ENCODE peak calls at places on chromosome 6, in five cellular contexts. O, X, N, I and R are unnamed samples.
A peak's percentile ranks its signal among the peaks of the same experiment; 100 is the strongest.

GRCh38 chr6:105642708-105643107 is 239.8 kb upstream of the PREP start:
- DNase-seq in O (no peak), X (peak; percentile 80), N (no peak), I (no peak), R (no peak)

GRCh38 chr6:30238178-30238795 is 25.1 kb upstream of the TRIM26 start:
- DNase-seq in O (peak; percentile 60), X (peak; percentile 4), N (no peak), I (no peak), R (no peak)

GRCh38 chr6:157721431-157722229 is 101.4 kb upstream of the SNX9 start:
- DNase-seq in O (no peak), X (no peak), N (no peak), I (peak; percentile 69), R (no peak)

GRCh38 chr6:28587011-28587745 is 61.5 kb downstream of the GPX5 start:
- DNase-seq in O (peak; percentile 82), X (peak; percentile 61), N (peak; percentile 84), I (no peak), R (peak; percentile 90)

GRCh38 chr6:166707045-166707444 is 80.0 kb upstream of the RPS6KA2 start:
- DNase-seq in O (peak; percentile 22), X (no peak), N (peak; percentile 39), I (no peak), R (peak; percentile 88)

GRCh38 chr6:7505196-7505699 is 36.2 kb upstream of the DSP start:
- DNase-seq in O (peak; percentile 65), X (peak; percentile 91), N (peak; percentile 85), I (peak; percentile 92), R (no peak)

GRCh38 chr6:154157082-154157481 is 118.0 kb downstream of the OPRM1 start:
- DNase-seq in O (no peak), X (no peak), N (no peak), I (no peak), R (no peak)

GRCh38 chr6:154080434-154081189 is 41.6 kb downstream of the OPRM1 start:
- DNase-seq in O (no peak), X (peak; percentile 0), N (no peak), I (no peak), R (no peak)

GRCh38 chr6:296151-297122 is 4.2 kb downstream of the DUSP22 start:
- DNase-seq in O (no peak), X (no peak), N (no peak), I (peak; percentile 89), R (peak; percentile 65)

GRCh38 chr6:113529191-113529590 is 328.0 kb upstream of the MARCKS start:
- DNase-seq in O (no peak), X (peak; percentile 53), N (no peak), I (no peak), R (no peak)

GRCh38 chr6:107361568-107362270 is 97.6 kb downstream of the PDSS2 start:
- DNase-seq in O (peak; percentile 85), X (peak; percentile 85), N (no peak), I (no peak), R (no peak)

GRCh38 chr6:127816643-127817042 is 84.2 kb downstream of the THEMIS start:
- DNase-seq in O (no peak), X (no peak), N (no peak), I (no peak), R (no peak)

GRCh38 chr6:11271228-11271627 is 38.8 kb upstream of the NEDD9 start:
- DNase-seq in O (no peak), X (no peak), N (peak; percentile 35), I (peak; percentile 54), R (no peak)

GRCh38 chr6:15475261-15475660 is 187.6 kb downstream of the DTNBP1 start:
- DNase-seq in O (no peak), X (no peak), N (no peak), I (peak; percentile 65), R (no peak)

GRCh38 chr6:17866876-17867444 is 120.5 kb downstream of the KIF13A start:
- DNase-seq in O (peak; percentile 47), X (no peak), N (no peak), I (no peak), R (no peak)

GRCh38 chr6:7087066-7087465 is 20.7 kb upstream of the RREB1 start:
- DNase-seq in O (no peak), X (no peak), N (no peak), I (no peak), R (no peak)

GRCh38 chr6:129183681-129184216 is 300.8 kb downstream of the LAMA2 start:
- DNase-seq in O (no peak), X (peak; percentile 46), N (no peak), I (no peak), R (no peak)

GRCh38 chr6:157775376-157775775 is 47.7 kb upstream of the SNX9 start:
- DNase-seq in O (no peak), X (no peak), N (no peak), I (no peak), R (no peak)

GRCh38 chr6:42978793-42979522 is at the start of gene PEX6:
- DNase-seq in O (peak; percentile 90), X (peak; percentile 73), N (peak; percentile 93), I (no peak), R (peak; percentile 97)

GRCh38 chr6:117025310-117025709 is 148.3 kb downstream of the RFX6 start:
- DNase-seq in O (no peak), X (no peak), N (no peak), I (no peak), R (no peak)

GRCh38 chr6:250676-251075 is 41.6 kb upstream of the DUSP22 start:
- DNase-seq in O (no peak), X (no peak), N (no peak), I (no peak), R (no peak)

GRCh38 chr6:37679539-37680476 is 17.9 kb downstream of the MDGA1 start:
- DNase-seq in O (no peak), X (no peak), N (no peak), I (no peak), R (no peak)

GRCh38 chr6:149403534-149403933 is 3.5 kb downstream of the SUMO4 start:
- DNase-seq in O (no peak), X (no peak), N (no peak), I (no peak), R (no peak)

GRCh38 chr6:133764011-133764812 is 124.7 kb upstream of the TCF21 start:
- DNase-seq in O (no peak), X (peak; percentile 79), N (no peak), I (no peak), R (no peak)

GRCh38 chr6:46370622-46371021 is 120.6 kb downstream of the RCAN2 start:
- DNase-seq in O (peak; percentile 43), X (no peak), N (no peak), I (no peak), R (no peak)

GRCh38 chr6:36419295-36419694 is 23.4 kb downstream of the PXT1 start:
- DNase-seq in O (no peak), X (no peak), N (no peak), I (no peak), R (no peak)

GRCh38 chr6:139600313-139600712 is 225.9 kb upstream of the CITED2 start:
- DNase-seq in O (no peak), X (no peak), N (no peak), I (no peak), R (no peak)

GRCh38 chr6:159654483-159655098 is 38.5 kb downstream of the SOD2 start:
- DNase-seq in O (peak; percentile 65), X (peak; percentile 34), N (no peak), I (no peak), R (no peak)

GRCh38 chr6:82687855-82688254 is 324.2 kb downstream of the TPBG start:
- DNase-seq in O (no peak), X (no peak), N (no peak), I (no peak), R (no peak)

GRCh38 chr6:141700836-141701235 is 431.9 kb upstream of the GJE1 start:
- DNase-seq in O (no peak), X (peak; percentile 0), N (no peak), I (no peak), R (no peak)

GRCh38 chr6:170590725-170591124 is 6.3 kb upstream of the PDCD2 start:
- DNase-seq in O (no peak), X (no peak), N (no peak), I (no peak), R (no peak)

GRCh38 chr6:152981989-152982767 is 663 bp downstream of the FBXO5 start:
- DNase-seq in O (no peak), X (no peak), N (peak; percentile 44), I (no peak), R (peak; percentile 63)

GRCh38 chr6:89122625-89123024 is 4.8 kb upstream of the SRSF12 start:
- DNase-seq in O (peak; percentile 53), X (no peak), N (no peak), I (no peak), R (no peak)

GRCh38 chr6:1832844-1833787 is 223.4 kb downstream of the FOXC1 start:
- DNase-seq in O (peak; percentile 52), X (peak; percentile 52), N (peak; percentile 71), I (no peak), R (no peak)

GRCh38 chr6:144033816-144034540 is 25.9 kb upstream of the PLAGL1 start:
- DNase-seq in O (no peak), X (peak; percentile 71), N (no peak), I (no peak), R (no peak)
- H3K4me3 ChIP-seq in O (no peak overlapping the region), X (no peak overlapping the region), N (no peak overlapping the region), I (no peak overlapping the region), R (no peak overlapping the region)

GRCh38 chr6:33199687-33200233 is 705 bp downstream of the RXRB start:
- DNase-seq in O (peak; percentile 88), X (peak; percentile 36), N (peak; percentile 86), I (no peak), R (peak; percentile 90)
- H3K36me3 ChIP-seq in O (peaks cover 25% of the 10 kb centered on the region), X (peaks cover 48% of the 10 kb centered on the region), N (peaks cover 3% of the 10 kb centered on the region), I (no peaks in the 10 kb centered on the region), R (peaks cover 50% of the 10 kb centered on the region)

DNA sequence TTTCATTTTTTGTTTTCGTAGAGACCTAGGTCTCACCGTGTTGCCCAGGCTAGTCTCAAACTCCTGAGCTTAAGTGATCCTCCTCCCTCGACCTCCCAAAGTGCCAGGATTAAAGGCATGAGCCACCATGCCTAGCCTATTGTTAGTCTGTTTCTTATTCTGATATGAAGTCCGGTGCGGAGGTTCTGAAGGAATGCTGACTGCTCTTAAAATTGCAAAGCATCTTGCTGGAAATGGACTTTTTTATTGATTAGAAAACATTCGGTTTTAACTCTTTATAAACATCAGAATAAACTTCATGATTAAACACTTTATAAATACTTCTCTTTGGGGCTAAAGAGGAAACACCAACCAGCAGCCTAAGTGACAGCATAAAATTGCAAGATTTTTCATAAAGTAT is 3.2 kb downstream of the TNFAIP3 start:
- DNase-seq in O (no peak), X (no peak), N (no peak), I (no peak), R (no peak)
- H3K4me1 ChIP-seq in O (peaks cover 77% of the 10 kb centered on the region), X (peaks cover 39% of the 10 kb centered on the region), N (peaks cover 8% of the 10 kb centered on the region), I (peaks cover 68% of the 10 kb centered on the region), R (peaks cover 61% of the 10 kb centered on the region)

DNA sequence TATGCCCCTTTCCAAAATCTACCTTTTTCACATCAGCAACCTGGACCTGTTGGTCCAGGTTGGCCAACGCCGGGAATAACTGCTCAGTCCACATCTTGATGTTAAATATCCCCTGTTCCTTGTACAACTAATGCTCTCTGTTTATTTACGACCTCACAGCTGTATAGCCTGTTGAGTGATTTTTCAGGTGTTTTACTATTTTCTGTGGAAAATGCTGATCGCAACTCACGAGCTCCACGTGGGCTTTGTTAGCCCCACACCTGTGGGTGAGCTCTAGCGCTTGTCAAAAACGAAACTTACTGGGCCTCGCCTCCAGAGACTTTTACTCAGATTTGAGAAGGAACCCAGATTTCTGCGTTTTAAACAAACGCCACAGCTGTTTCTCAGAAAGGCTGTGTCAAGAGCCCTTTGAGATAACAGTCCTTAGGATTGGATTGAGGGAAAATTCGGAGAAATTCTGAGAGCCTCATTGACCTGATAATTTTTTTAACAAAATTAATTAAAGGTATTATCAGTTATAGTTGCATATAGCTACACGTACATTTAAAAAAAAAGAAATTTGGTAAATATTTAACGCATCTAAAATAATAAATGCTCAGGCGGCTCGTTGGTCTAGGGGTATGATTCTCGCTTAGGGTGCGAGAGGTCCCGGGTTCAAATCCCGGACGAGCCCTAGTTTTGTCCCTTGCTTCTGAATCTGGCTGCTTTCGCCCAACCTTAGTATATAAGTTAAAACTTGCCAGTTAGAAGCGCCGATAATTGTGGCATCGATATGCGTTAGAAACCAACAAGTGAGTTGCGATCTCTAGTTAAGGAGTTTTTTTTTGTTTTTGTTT is 16.7 kb downstream of the HMGN4 start:
- DNase-seq in O (peak; percentile 69), X (peak; percentile 39), N (peak; percentile 50), I (no peak), R (no peak)
- H3K4me3 ChIP-seq in O (peak overlapping the region; percentile 77), X (peak overlapping the region; percentile 63), N (peak overlapping the region; percentile 32), I (peak overlapping the region; percentile 51), R (peak overlapping the region; percentile 63)